ENCODE peak calls at places on chromosomes 12 and 14, in eight cellular contexts. N is Peyer's patch, P is heart right ventricle, T is ovary, W is esophagus squamous epithelium, I is K562, F is cardiac muscle cell, B is breast epithelium. Y is an unnamed sample.

GRCh38 chr14:77421241-77421640 is 2.1 kb downstream of the NOXRED1 start:
- DNase-seq in I (no peak), B (no peak), N (no peak), W (no peak), P (no peak), F (no peak), T (no peak), Y (no peak)

GRCh38 chr12:25811656-25812126 is 146.8 kb upstream of the RASSF8 start:
- DNase-seq in P (no peak), T (no peak), I (no peak), F (peak; percentile 38), N (no peak), W (no peak), B (no peak), Y (no peak)

GRCh38 chr12:52213541-52214420 is 19.3 kb upstream of the KRT7 start:
- DNase-seq in P (peak; percentile 81), B (peak; percentile 63), I (peak; percentile 71), W (no peak), T (peak; percentile 69), F (peak; percentile 82), N (no peak), Y (peak; percentile 90)

GRCh38 chr12:116697305-116698130 is 40.4 kb downstream of the SPRING1 start:
- DNase-seq in T (no peak), B (no peak), W (no peak), P (peak; percentile 38), I (peak; percentile 71), F (peak; percentile 26), N (no peak), Y (peak; percentile 62)

GRCh38 chr12:5123921-5124320 is 80.2 kb downstream of the KCNA5 start:
- DNase-seq in N (no peak), I (no peak), T (no peak), B (no peak), F (no peak), P (no peak), W (no peak), Y (no peak)

GRCh38 chr14:50364792-50365191 is 31.9 kb downstream of the CDKL1 start:
- DNase-seq in T (no peak), F (no peak), N (no peak), W (no peak), P (no peak), I (no peak), B (no peak), Y (no peak)

GRCh38 chr14:36027354-36027753 is 149.2 kb downstream of the PTCSC3 start:
- DNase-seq in I (no peak), B (no peak), T (no peak), P (no peak), F (no peak), N (no peak), W (no peak), Y (no peak)

GRCh38 chr12:54431911-54432814 is 13.1 kb upstream of the ITGA5 start:
- DNase-seq in T (peak; percentile 70), B (peak; percentile 51), N (no peak), W (no peak), I (peak; percentile 71), P (peak; percentile 68), F (peak; percentile 90), Y (no peak)

GRCh38 chr12:41011939-41012338 is 176.2 kb upstream of the PDZRN4 start:
- DNase-seq in F (no peak), W (no peak), B (no peak), I (no peak), P (no peak), T (no peak), N (no peak), Y (no peak)

GRCh38 chr14:104953896-104954656 is 24.1 kb downstream of the AHNAK2 start:
- DNase-seq in W (no peak), F (no peak), B (no peak), N (no peak), P (no peak), I (no peak), T (no peak), Y (peak; percentile 4)

GRCh38 chr12:10406725-10407124 is 2.8 kb downstream of the KLRC4 start:
- DNase-seq in W (no peak), B (no peak), P (no peak), I (no peak), T (no peak), F (no peak), N (no peak), Y (no peak)

GRCh38 chr14:101853455-101854018 is 92.0 kb downstream of the PPP2R5C start:
- DNase-seq in T (no peak), F (no peak), B (no peak), N (no peak), W (no peak), I (no peak), P (no peak), Y (no peak)

GRCh38 chr14:103260629-103261124 is 73.4 kb upstream of the EIF5 start:
- DNase-seq in I (no peak), W (no peak), N (no peak), P (peak; percentile 36), F (peak; percentile 71), B (peak; percentile 43), T (peak; percentile 38), Y (peak; percentile 43)

GRCh38 chr12:96448287-96448686 is 41.1 kb upstream of the CFAP54 start:
- DNase-seq in W (no peak), T (no peak), F (peak; percentile 38), N (no peak), I (no peak), P (no peak), B (no peak), Y (no peak)

GRCh38 chr12:5022465-5023061 is 21.1 kb upstream of the KCNA5 start:
- DNase-seq in I (peak; percentile 56), W (no peak), P (peak; percentile 47), N (peak; percentile 26), T (no peak), F (peak; percentile 55), B (peak; percentile 24), Y (peak; percentile 30)

GRCh38 chr12:52818376-52818775 is 4.5 kb upstream of the KRT4 start:
- DNase-seq in W (no peak), N (no peak), I (no peak), T (no peak), B (no peak), P (no peak), F (no peak), Y (no peak)

GRCh38 chr12:28855761-28856160 is 293.3 kb upstream of the FAR2 start:
- DNase-seq in N (no peak), B (no peak), I (no peak), W (no peak), P (no peak), T (no peak), F (no peak), Y (no peak)

GRCh38 chr14:39988939-39989338 is 556.7 kb upstream of the FBXO33 start:
- DNase-seq in B (no peak), N (no peak), P (no peak), F (peak; percentile 40), I (no peak), W (no peak), T (no peak), Y (no peak)

GRCh38 chr14:81625343-81625742 is 91.7 kb upstream of the SEL1L start:
- DNase-seq in N (no peak), W (no peak), P (no peak), I (no peak), T (no peak), F (peak; percentile 18), B (no peak), Y (no peak)

GRCh38 chr14:100096656-100097055 is 31.4 kb downstream of the EVL start:
- DNase-seq in P (no peak), N (no peak), I (no peak), W (no peak), B (no peak), F (peak; percentile 26), T (no peak), Y (no peak)

GRCh38 chr12:48001426-48002178 is 2.7 kb downstream of the COL2A1 start:
- DNase-seq in P (peak; percentile 49), T (peak; percentile 56), W (no peak), F (peak; percentile 43), I (no peak), B (no peak), N (no peak), Y (peak; percentile 58)

GRCh38 chr14:100900837-100901390 is 2.6 kb downstream of the RTL1 start:
- DNase-seq in F (peak; percentile 27), T (no peak), W (no peak), I (peak; percentile 69), P (no peak), B (no peak), N (no peak), Y (peak; percentile 83)

GRCh38 chr12:94100254-94100653 is 48.1 kb upstream of the PLXNC1 start:
- DNase-seq in P (no peak), I (peak; percentile 65), B (no peak), F (peak; percentile 78), T (no peak), W (no peak), N (no peak), Y (no peak)

GRCh38 chr14:67151082-67151666 is 38.1 kb upstream of the GARIN2 start:
- DNase-seq in F (no peak), B (no peak), T (no peak), I (no peak), W (no peak), N (no peak), P (no peak), Y (no peak)
- TF ChIP-seq CTCF in F (peak; percentile 17), B (peak; percentile 6), T (no peak), I (peak; percentile 10), W (no peak), N (no peak), P (no peak), Y (peak; percentile 37)

GRCh38 chr12:68772714-68773113 is 26.7 kb downstream of the SLC35E3 start:
- DNase-seq in P (no peak), W (no peak), B (no peak), N (peak; percentile 36), T (no peak), F (no peak), I (no peak), Y (no peak)
- H3K4me1 ChIP-seq in P (no peaks in the 10 kb centered on the region), W (no peaks in the 10 kb centered on the region), B (no peaks in the 10 kb centered on the region), N (no peaks in the 10 kb centered on the region), T (no peaks in the 10 kb centered on the region), F (no peaks in the 10 kb centered on the region), I (peaks cover 13% of the 10 kb centered on the region), Y (peaks cover 3% of the 10 kb centered on the region)

DNA sequence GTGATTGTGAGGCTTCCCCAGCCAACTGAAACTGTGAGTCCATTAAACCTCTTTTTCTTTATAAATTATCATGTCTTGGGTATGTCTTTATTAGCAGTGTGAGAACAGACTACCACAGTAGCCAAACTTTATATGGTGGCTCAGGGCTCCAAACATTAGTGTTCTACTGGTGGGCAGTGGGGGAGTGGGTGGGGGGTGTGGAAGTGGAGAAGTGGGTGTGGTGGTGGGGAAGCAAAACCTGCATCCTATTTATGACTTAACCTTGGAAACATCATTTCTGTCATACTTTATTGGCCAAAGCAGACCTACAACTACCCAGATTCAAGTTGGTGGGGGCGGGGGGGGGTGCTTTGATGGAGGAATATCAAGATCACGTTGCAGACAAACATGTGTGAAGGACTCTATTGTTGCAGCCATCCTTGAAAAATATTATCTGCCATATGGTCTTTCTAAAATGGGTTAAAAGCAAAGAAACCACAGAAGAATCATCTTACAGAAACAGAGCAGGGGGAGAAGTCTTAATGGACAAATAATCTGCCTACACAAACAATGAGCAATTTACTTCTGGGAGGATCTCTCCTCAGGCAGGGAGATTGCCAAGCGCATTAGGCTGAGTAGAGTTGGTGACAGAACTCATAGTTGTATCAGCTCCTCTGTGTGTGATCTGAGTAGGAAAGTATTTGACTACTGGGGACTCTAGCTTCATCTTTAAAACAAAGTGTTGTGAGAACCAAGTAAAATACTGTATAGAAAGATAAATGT is 1.4 kb upstream of the PWP1 start:
- DNase-seq in N (no peak), F (peak; percentile 17), W (no peak), P (no peak), B (no peak), I (no peak), T (no peak), Y (no peak)
- H3K4me3 ChIP-seq in N (no peak overlapping the region), F (no peak overlapping the region), W (no peak overlapping the region), P (no peak overlapping the region), B (no peak overlapping the region), I (peak overlapping the region; percentile 95), T (no peak overlapping the region), Y (no peak overlapping the region)

GRCh38 chr12:124568431-124569374 is 1.3 kb upstream of the NCOR2 start:
- DNase-seq in W (no peak), I (peak; percentile 40), T (peak; percentile 83), B (peak; percentile 71), F (peak; percentile 97), P (peak; percentile 78), N (peak; percentile 64), Y (peak; percentile 90)
- TF ChIP-seq CTCF in W (no peak), I (no peak), T (no peak), B (no peak), F (peak; percentile 49), P (peak; percentile 56), N (peak; percentile 25), Y (peak; percentile 49)

Y was measured in BE2C.